ENCODE peak calls at places on chromosomes 16 and 17, in ten cellular contexts. Z is EL; S is NCI-H1092 treated with DMSO at 0.1 percent for 48 hours; U is activated T-cell treated with anti-CD3 and anti-CD28 coated beads, Interleukin-2, amount 50 U/mL, for 72 hours; F is activated CD4-positive, alpha-beta T cell treated with anti-CD3 and anti-CD28 coated beads, Interleukin-2, amount 10 ng/mL, durations not matched to agents 7 days and 5 days; B is AG20443; C is anterior cingulate cortex; R is left colon; W is GM23248; P is activated naive CD8-positive, alpha-beta T cell treated with anti-CD3 and anti-CD28 coated beads, Interleukin-2, amount 50 U/mL, for 16 hours. V is an unnamed sample.

GRCh38 chr17:45907720-45908395 is 13.5 kb downstream of the MAPT start:
- DNase-seq in C (no peak), Z (no peak), B (no peak), R (no peak), F (no peak), W (no peak), U (no peak), P (no peak), S (peak), V (no peak)

GRCh38 chr17:82495844-82496528 is 23.5 kb upstream of the FOXK2 start:
- DNase-seq in W (no peak), P (no peak), F (no peak), B (no peak), S (no peak), Z (no peak), R (peak), C (no peak), U (no peak), V (no peak)

GRCh38 chr17:67431210-67432015 is 54.3 kb downstream of the PITPNC1 start:
- DNase-seq in P (no peak), R (no peak), W (peak), B (peak), S (no peak), C (no peak), U (no peak), Z (peak), F (no peak), V (peak)

GRCh38 chr17:66146394-66146793 is 45.5 kb downstream of the CEP112 start:
- DNase-seq in P (no peak), F (no peak), B (no peak), C (no peak), W (no peak), R (no peak), S (no peak), U (no peak), Z (no peak), V (no peak)

GRCh38 chr17:62581769-62582168 is 45.7 kb upstream of the MRC2 start:
- DNase-seq in W (peak), C (no peak), P (no peak), R (no peak), Z (peak), F (no peak), B (peak), U (no peak), S (no peak), V (no peak)

GRCh38 chr17:74430706-74431567 is 951 bp upstream of the GPRC5C start:
- DNase-seq in Z (peak), R (peak), W (peak), U (peak), B (peak), C (no peak), P (no peak), S (peak), F (no peak), V (peak)

GRCh38 chr17:39193346-39193745 is 4.1 kb downstream of the CACNB1 start:
- DNase-seq in R (no peak), U (no peak), S (no peak), P (no peak), C (no peak), B (no peak), F (no peak), W (no peak), Z (no peak), V (no peak)

GRCh38 chr16:10383626-10384025 is 2.2 kb upstream of the ATF7IP2 start:
- DNase-seq in B (no peak), P (no peak), S (no peak), R (no peak), W (no peak), C (no peak), F (no peak), U (no peak), Z (no peak), V (no peak)

GRCh38 chr17:59840329-59840907 is 52.3 kb downstream of the TUBD1 start:
- DNase-seq in Z (peak), U (peak), S (no peak), R (no peak), C (no peak), F (no peak), B (no peak), P (no peak), W (peak), V (no peak)

GRCh38 chr16:88905563-88905962 is 39.1 kb upstream of the PABPN1L start:
- DNase-seq in R (peak), U (peak), C (no peak), F (no peak), B (peak), Z (no peak), W (peak), P (no peak), S (no peak), V (peak)

GRCh38 chr17:39306509-39307212 is 80.9 kb upstream of the STAC2 start:
- DNase-seq in P (no peak), F (no peak), C (no peak), B (peak), W (peak), S (no peak), R (no peak), U (no peak), Z (peak), V (no peak)

GRCh38 chr16:15643453-15644305 is 725 bp upstream of the MARF1 start:
- DNase-seq in U (no peak), C (peak), F (peak), P (no peak), S (peak), W (peak), Z (peak), B (peak), R (peak), V (peak)

GRCh38 chr16:66265556-66266133 is 100.8 kb upstream of the CDH5 start:
- DNase-seq in F (no peak), W (no peak), C (no peak), U (no peak), P (no peak), R (no peak), B (no peak), S (no peak), Z (no peak), V (no peak)

GRCh38 chr17:12599185-12599920 is 66.3 kb upstream of the MYOCD start:
- DNase-seq in P (no peak), Z (peak), U (no peak), F (no peak), C (no peak), W (no peak), S (no peak), R (peak), B (peak), V (no peak)

GRCh38 chr17:59829217-59830006 is 63.3 kb downstream of the TUBD1 start:
- DNase-seq in Z (peak), C (no peak), S (peak), W (peak), U (peak), P (no peak), B (peak), F (peak), R (no peak), V (no peak)

GRCh38 chr17:65867014-65867413 is 305.6 kb upstream of the AXIN2 start:
- DNase-seq in S (no peak), U (no peak), P (no peak), B (no peak), C (no peak), Z (no peak), R (no peak), F (no peak), W (no peak), V (no peak)

GRCh38 chr16:87924041-87924851 is 12.1 kb downstream of the CA5A start:
- DNase-seq in P (no peak), B (no peak), C (no peak), F (no peak), R (no peak), S (peak), Z (no peak), U (no peak), W (no peak), V (no peak)

GRCh38 chr16:84729716-84730320 is 30.0 kb downstream of the USP10 start:
- DNase-seq in F (no peak), S (no peak), Z (peak), B (no peak), W (peak), U (no peak), R (no peak), C (no peak), P (no peak), V (no peak)

GRCh38 chr17:63274156-63274555 is 171.9 kb downstream of the CYB561 start:
- DNase-seq in Z (peak), C (no peak), F (no peak), P (no peak), W (peak), B (peak), S (no peak), R (no peak), U (no peak), V (no peak)